ENCODE peak calls at places on chromosome 1, in four cellular contexts. U is progenitor cell of endocrine pancreas, I is choroid plexus epithelial cell, D is AG08395. B is an unnamed sample.

GRCh38 chr1:244730153-244730933 is 77.4 kb downstream of the DESI2 start:
- DNase-seq in I (peak), D (peak), U (peak), B (peak)

GRCh38 chr1:54474500-54475235 is 68.5 kb upstream of the SSBP3 start:
- DNase-seq in I (no peak), D (peak), U (peak), B (no peak)

GRCh38 chr1:72284398-72285073 is 2.2 kb upstream of the NEGR1 start:
- DNase-seq in I (peak), U (peak), D (peak), B (peak)

GRCh38 chr1:92476071-92476607 is 10.6 kb downstream of the GFI1 start:
- DNase-seq in I (no peak), U (no peak), D (no peak), B (no peak)

GRCh38 chr1:167544447-167544846 is 9.1 kb downstream of the CREG1 start:
- DNase-seq in D (no peak), I (no peak), U (no peak), B (no peak)

GRCh38 chr1:155064109-155064812 is 721 bp downstream of the EFNA4 start:
- DNase-seq in D (peak), I (peak), U (no peak), B (peak)

GRCh38 chr1:94773931-94774422 is 46.2 kb upstream of the SLC44A3 start:
- DNase-seq in I (peak), U (peak), D (peak), B (peak)

GRCh38 chr1:63124666-63125191 is 197.6 kb upstream of the FOXD3 start:
- DNase-seq in U (no peak), D (peak), I (peak), B (peak)

GRCh38 chr1:227378183-227378582 is 59.9 kb upstream of the CDC42BPA start:
- DNase-seq in U (no peak), I (peak), D (no peak), B (no peak)

GRCh38 chr1:28926629-28927441 is 12.5 kb downstream of the EPB41 start:
- DNase-seq in I (peak), U (no peak), D (no peak), B (peak)

GRCh38 chr1:25566730-25567341 is 23.4 kb downstream of the LDLRAP1 start:
- DNase-seq in D (peak), U (no peak), I (peak), B (peak)

GRCh38 chr1:16075337-16076002 is 2.0 kb upstream of the FAM131C start:
- DNase-seq in U (no peak), I (peak), D (peak), B (peak)

GRCh38 chr1:225808136-225808535 is 1.8 kb upstream of the EPHX1 start:
- DNase-seq in I (no peak), D (no peak), U (no peak), B (no peak)